ENCODE peak calls at places on chromosomes 16 and 17, in eight cellular contexts. One of them, this sample, is unnamed.

GRCh38 chr17:50839591-50840310 is 4.4 kb downstream of the WFIKKN2 start:
- DNase-seq in GM10248: no peak
- DNase-seq in Calu3: no peak
- DNase-seq in fibroblast of lung: no peak
- DNase-seq in retinal pigment epithelial cell: no peak
- DNase-seq in transverse colon: no peak
- DNase-seq in testis: no peak
- DNase-seq in left lung: no peak
- DNase-seq in this sample: peak; percentile 87

GRCh38 chr16:57325458-57325857 is 33.1 kb upstream of the CCL22 start:
- DNase-seq in GM10248: no peak
- DNase-seq in Calu3: no peak
- DNase-seq in fibroblast of lung: peak; percentile 38
- DNase-seq in retinal pigment epithelial cell: no peak
- DNase-seq in transverse colon: no peak
- DNase-seq in testis: no peak
- DNase-seq in left lung: no peak
- DNase-seq in this sample: no peak

GRCh38 chr17:7650509-7651096 is at the start of gene ATP1B2:
- DNase-seq in GM10248: peak; percentile 83
- DNase-seq in Calu3: peak; percentile 24
- DNase-seq in fibroblast of lung: peak; percentile 14
- DNase-seq in retinal pigment epithelial cell: no peak
- DNase-seq in transverse colon: peak; percentile 75
- DNase-seq in testis: peak; percentile 88
- DNase-seq in left lung: peak; percentile 71
- DNase-seq in this sample: no peak

GRCh38 chr17:49741009-49741691 is 22.8 kb downstream of the FAM117A start:
- DNase-seq in GM10248: peak; percentile 48
- DNase-seq in Calu3: no peak
- DNase-seq in fibroblast of lung: peak; percentile 15
- DNase-seq in retinal pigment epithelial cell: no peak
- DNase-seq in transverse colon: no peak
- DNase-seq in testis: no peak
- DNase-seq in left lung: no peak
- DNase-seq in this sample: no peak

GRCh38 chr17:59791603-59792457 is 84.4 kb downstream of the VMP1 start:
- DNase-seq in GM10248: no peak
- DNase-seq in Calu3: no peak
- DNase-seq in fibroblast of lung: no peak
- DNase-seq in retinal pigment epithelial cell: no peak
- DNase-seq in transverse colon: no peak
- DNase-seq in testis: no peak
- DNase-seq in left lung: no peak
- DNase-seq in this sample: no peak

GRCh38 chr17:59756236-59756818 is 48.9 kb downstream of the VMP1 start:
- DNase-seq in GM10248: no peak
- DNase-seq in Calu3: no peak
- DNase-seq in fibroblast of lung: peak; percentile 75
- DNase-seq in retinal pigment epithelial cell: peak; percentile 63
- DNase-seq in transverse colon: no peak
- DNase-seq in testis: no peak
- DNase-seq in left lung: no peak
- DNase-seq in this sample: no peak

GRCh38 chr16:86768999-86769398 is 190.7 kb downstream of the FOXL1 start:
- DNase-seq in GM10248: no peak
- DNase-seq in Calu3: peak; percentile 84
- DNase-seq in fibroblast of lung: peak; percentile 76
- DNase-seq in retinal pigment epithelial cell: peak; percentile 62
- DNase-seq in transverse colon: no peak
- DNase-seq in testis: no peak
- DNase-seq in left lung: no peak
- DNase-seq in this sample: no peak

GRCh38 chr16:19505600-19506303 is 16.1 kb downstream of the GDE1 start:
- DNase-seq in GM10248: no peak
- DNase-seq in Calu3: no peak
- DNase-seq in fibroblast of lung: peak; percentile 74
- DNase-seq in retinal pigment epithelial cell: no peak
- DNase-seq in transverse colon: no peak
- DNase-seq in testis: no peak
- DNase-seq in left lung: no peak
- DNase-seq in this sample: no peak

GRCh38 chr17:66755101-66755943 is 79.6 kb upstream of the CACNG5 start:
- DNase-seq in GM10248: no peak
- DNase-seq in Calu3: no peak
- DNase-seq in fibroblast of lung: no peak
- DNase-seq in retinal pigment epithelial cell: no peak
- DNase-seq in transverse colon: peak; percentile 11
- DNase-seq in testis: no peak
- DNase-seq in left lung: no peak
- DNase-seq in this sample: no peak

GRCh38 chr17:38562215-38562569 is 43.6 kb downstream of the SRCIN1 start:
- DNase-seq in GM10248: no peak
- DNase-seq in Calu3: no peak
- DNase-seq in fibroblast of lung: no peak
- DNase-seq in retinal pigment epithelial cell: no peak
- DNase-seq in transverse colon: no peak
- DNase-seq in testis: no peak
- DNase-seq in left lung: no peak
- DNase-seq in this sample: no peak

GRCh38 chr16:2029350-2029749 is 2.6 kb downstream of the NHERF2 start:
- DNase-seq in GM10248: no peak
- DNase-seq in Calu3: no peak
- DNase-seq in fibroblast of lung: no peak
- DNase-seq in retinal pigment epithelial cell: no peak
- DNase-seq in transverse colon: no peak
- DNase-seq in testis: no peak
- DNase-seq in left lung: no peak
- DNase-seq in this sample: peak; percentile 76

GRCh38 chr17:28916302-28916934 is 13.5 kb upstream of the DHRS13 start:
- DNase-seq in GM10248: no peak
- DNase-seq in Calu3: peak; percentile 46
- DNase-seq in fibroblast of lung: peak; percentile 61
- DNase-seq in retinal pigment epithelial cell: no peak
- DNase-seq in transverse colon: no peak
- DNase-seq in testis: peak; percentile 66
- DNase-seq in left lung: no peak
- DNase-seq in this sample: no peak

GRCh38 chr16:847151-847550 is 46.6 kb upstream of the GNG13 start:
- DNase-seq in GM10248: no peak
- DNase-seq in Calu3: no peak
- DNase-seq in fibroblast of lung: no peak
- DNase-seq in retinal pigment epithelial cell: no peak
- DNase-seq in transverse colon: no peak
- DNase-seq in testis: no peak
- DNase-seq in left lung: no peak
- DNase-seq in this sample: no peak

GRCh38 chr17:77428020-77428781 is 287.4 kb downstream of the SEC14L1 start:
- DNase-seq in GM10248: no peak
- DNase-seq in Calu3: no peak
- DNase-seq in fibroblast of lung: no peak
- DNase-seq in retinal pigment epithelial cell: no peak
- DNase-seq in transverse colon: peak; percentile 35
- DNase-seq in testis: no peak
- DNase-seq in left lung: no peak
- DNase-seq in this sample: no peak

GRCh38 chr16:57023541-57024249 is 34.3 kb downstream of the NLRC5 start:
- DNase-seq in GM10248: no peak
- DNase-seq in Calu3: no peak
- DNase-seq in fibroblast of lung: no peak
- DNase-seq in retinal pigment epithelial cell: no peak
- DNase-seq in transverse colon: no peak
- DNase-seq in testis: no peak
- DNase-seq in left lung: no peak
- DNase-seq in this sample: no peak

GRCh38 chr16:13997933-13998332 is 73.2 kb upstream of the MRTFB start:
- DNase-seq in GM10248: peak; percentile 68
- DNase-seq in Calu3: peak; percentile 52
- DNase-seq in fibroblast of lung: no peak
- DNase-seq in retinal pigment epithelial cell: no peak
- DNase-seq in transverse colon: peak; percentile 18
- DNase-seq in testis: no peak
- DNase-seq in left lung: no peak
- DNase-seq in this sample: no peak

GRCh38 chr17:66747561-66748275 is 87.2 kb upstream of the CACNG5 start:
- DNase-seq in GM10248: no peak
- DNase-seq in Calu3: no peak
- DNase-seq in fibroblast of lung: peak; percentile 62
- DNase-seq in retinal pigment epithelial cell: no peak
- DNase-seq in transverse colon: no peak
- DNase-seq in testis: no peak
- DNase-seq in left lung: no peak
- DNase-seq in this sample: no peak

GRCh38 chr16:54436342-54436741 is 149.8 kb upstream of the IRX3 start:
- DNase-seq in GM10248: no peak
- DNase-seq in Calu3: no peak
- DNase-seq in fibroblast of lung: no peak
- DNase-seq in retinal pigment epithelial cell: no peak
- DNase-seq in transverse colon: no peak
- DNase-seq in testis: no peak
- DNase-seq in left lung: no peak
- DNase-seq in this sample: no peak

GRCh38 chr16:50323335-50324011 is 45.3 kb downstream of the BRD7 start:
- DNase-seq in GM10248: no peak
- DNase-seq in Calu3: no peak
- DNase-seq in fibroblast of lung: peak; percentile 60
- DNase-seq in retinal pigment epithelial cell: no peak
- DNase-seq in transverse colon: no peak
- DNase-seq in testis: no peak
- DNase-seq in left lung: no peak
- DNase-seq in this sample: no peak
- TF ChIP-seq CTCF in GM10248: peak; percentile 15
- TF ChIP-seq CTCF in Calu3: no peak
- TF ChIP-seq CTCF in fibroblast of lung: no peak
- TF ChIP-seq CTCF in retinal pigment epithelial cell: peak; percentile 39
- TF ChIP-seq CTCF in transverse colon: peak; percentile 12
- TF ChIP-seq CTCF in testis: no peak
- TF ChIP-seq CTCF in left lung: no peak
- TF ChIP-seq CTCF in this sample: peak; percentile 75

GRCh38 chr16:10809706-10810105 is 8.9 kb downstream of the TVP23A start:
- DNase-seq in GM10248: no peak
- DNase-seq in Calu3: no peak
- DNase-seq in fibroblast of lung: no peak
- DNase-seq in retinal pigment epithelial cell: no peak
- DNase-seq in transverse colon: no peak
- DNase-seq in testis: no peak
- DNase-seq in left lung: no peak
- DNase-seq in this sample: no peak

GRCh38 chr16:10805362-10805761 is 13.2 kb downstream of the TVP23A start:
- DNase-seq in GM10248: no peak
- DNase-seq in Calu3: no peak
- DNase-seq in fibroblast of lung: no peak
- DNase-seq in retinal pigment epithelial cell: no peak
- DNase-seq in transverse colon: no peak
- DNase-seq in testis: no peak
- DNase-seq in left lung: no peak
- DNase-seq in this sample: no peak

GRCh38 chr16:10806698-10807097 is 11.9 kb downstream of the TVP23A start:
- DNase-seq in GM10248: no peak
- DNase-seq in Calu3: no peak
- DNase-seq in fibroblast of lung: no peak
- DNase-seq in retinal pigment epithelial cell: no peak
- DNase-seq in transverse colon: no peak
- DNase-seq in testis: no peak
- DNase-seq in left lung: no peak
- DNase-seq in this sample: no peak

GRCh38 chr16:10808218-10808617 is 10.4 kb downstream of the TVP23A start:
- DNase-seq in GM10248: no peak
- DNase-seq in Calu3: no peak
- DNase-seq in fibroblast of lung: no peak
- DNase-seq in retinal pigment epithelial cell: no peak
- DNase-seq in transverse colon: no peak
- DNase-seq in testis: no peak
- DNase-seq in left lung: no peak
- DNase-seq in this sample: no peak

DNA sequence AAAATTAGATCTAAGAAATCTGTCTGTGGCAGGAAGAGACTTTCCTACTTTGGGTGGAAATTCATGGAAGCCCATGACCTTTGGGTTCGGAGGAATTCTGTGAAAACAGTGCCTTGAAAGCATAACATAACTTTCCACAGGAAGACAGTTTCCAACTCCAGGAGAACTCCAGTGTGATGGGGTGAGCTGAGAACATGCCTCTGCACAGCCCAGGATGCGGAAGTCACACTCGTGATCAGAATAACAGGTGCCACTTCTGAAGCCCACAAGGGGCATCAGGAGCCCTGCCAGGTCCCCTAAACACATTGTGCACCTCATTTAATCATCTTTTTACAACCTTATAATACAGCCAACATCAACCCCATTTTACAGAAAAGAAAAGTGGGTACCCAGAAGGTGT is 9.7 kb downstream of the TVP23A start:
- DNase-seq in GM10248: no peak
- DNase-seq in Calu3: no peak
- DNase-seq in fibroblast of lung: no peak
- DNase-seq in retinal pigment epithelial cell: no peak
- DNase-seq in transverse colon: no peak
- DNase-seq in testis: no peak
- DNase-seq in left lung: no peak
- DNase-seq in this sample: no peak
- TF ChIP-seq CTCF in GM10248: no peak
- TF ChIP-seq CTCF in Calu3: no peak
- TF ChIP-seq CTCF in fibroblast of lung: no peak
- TF ChIP-seq CTCF in retinal pigment epithelial cell: no peak
- TF ChIP-seq CTCF in transverse colon: no peak
- TF ChIP-seq CTCF in testis: no peak
- TF ChIP-seq CTCF in left lung: no peak
- TF ChIP-seq CTCF in this sample: no peak

GRCh38 chr16:21971856-21972255 is 18.7 kb downstream of the UQCRC2 start:
- DNase-seq in GM10248: no peak
- DNase-seq in Calu3: no peak
- DNase-seq in fibroblast of lung: no peak
- DNase-seq in retinal pigment epithelial cell: no peak
- DNase-seq in transverse colon: no peak
- DNase-seq in testis: no peak
- DNase-seq in left lung: no peak
- DNase-seq in this sample: no peak
- TF ChIP-seq CTCF in GM10248: no peak
- TF ChIP-seq CTCF in Calu3: no peak
- TF ChIP-seq CTCF in fibroblast of lung: no peak
- TF ChIP-seq CTCF in retinal pigment epithelial cell: no peak
- TF ChIP-seq CTCF in transverse colon: no peak
- TF ChIP-seq CTCF in testis: no peak
- TF ChIP-seq CTCF in left lung: no peak
- TF ChIP-seq CTCF in this sample: no peak

DNA sequence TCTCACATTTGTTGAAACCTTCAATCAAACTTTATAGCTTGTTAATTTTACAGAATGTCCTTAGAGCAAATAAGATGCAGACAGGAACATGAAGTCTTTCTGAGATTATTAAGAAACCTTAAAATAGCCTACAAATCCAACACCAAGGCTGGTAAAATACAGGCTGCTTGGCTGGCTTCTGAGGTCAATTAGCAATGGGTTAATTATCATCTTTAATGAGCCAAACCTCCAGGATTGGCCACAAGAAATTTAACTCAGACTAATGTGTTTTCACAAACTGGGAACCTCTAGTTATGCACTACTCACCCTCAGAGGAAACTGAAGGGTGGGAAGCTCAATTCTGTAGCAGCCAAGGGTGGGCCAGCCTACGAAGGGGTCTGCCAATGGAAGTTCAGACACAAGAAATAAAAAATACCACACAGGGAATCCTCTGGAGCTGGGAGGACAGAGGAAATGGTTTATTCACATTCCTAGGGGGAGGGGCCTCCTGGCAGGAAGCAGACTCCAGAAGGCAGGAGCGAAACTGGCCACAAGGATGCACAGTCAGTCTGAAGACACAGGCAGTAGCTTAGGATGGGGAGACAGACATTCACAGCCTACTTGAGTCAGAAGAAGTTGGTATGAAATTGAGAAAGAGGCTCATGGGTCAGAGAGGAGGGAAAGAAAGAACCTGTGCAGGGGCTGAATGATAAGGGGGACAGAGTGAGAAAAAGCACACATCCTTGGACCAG is 36.1 kb downstream of the HIC1 start:
- DNase-seq in GM10248: no peak
- DNase-seq in Calu3: no peak
- DNase-seq in fibroblast of lung: peak; percentile 91
- DNase-seq in retinal pigment epithelial cell: no peak
- DNase-seq in transverse colon: peak; percentile 56
- DNase-seq in testis: peak; percentile 67
- DNase-seq in left lung: no peak
- DNase-seq in this sample: no peak
- TF ChIP-seq CTCF in GM10248: no peak
- TF ChIP-seq CTCF in Calu3: no peak
- TF ChIP-seq CTCF in fibroblast of lung: peak; percentile 51
- TF ChIP-seq CTCF in retinal pigment epithelial cell: peak; percentile 46
- TF ChIP-seq CTCF in transverse colon: peak; percentile 41
- TF ChIP-seq CTCF in testis: peak; percentile 11
- TF ChIP-seq CTCF in left lung: peak; percentile 29
- TF ChIP-seq CTCF in this sample: peak; percentile 76